ENCODE peak calls at places on chromosome 4, in nine cellular contexts. B, Y, J, K, L, X, P, N and W are unnamed samples.
A peak's percentile ranks its signal among the peaks of the same experiment; 100 is the strongest.

GRCh38 chr4:188220006-188220405 is 80.8 kb downstream of the TRIML1 start:
- DNase-seq in J (no peak), L (no peak), P (no peak), N (no peak), Y (no peak), K (no peak), X (no peak), B (no peak), W (no peak)

GRCh38 chr4:153393397-153393796 is 48.9 kb downstream of the MND1 start:
- DNase-seq in B (no peak), K (no peak), N (no peak), Y (no peak), X (no peak), P (no peak), L (peak; percentile 23), J (no peak), W (no peak)

GRCh38 chr4:31068257-31069075 is 348.3 kb downstream of the PCDH7 start:
- DNase-seq in Y (no peak), P (no peak), L (no peak), K (no peak), X (no peak), N (no peak), J (no peak), B (no peak), W (no peak)

GRCh38 chr4:32002037-32002747 is 1282.0 kb downstream of the PCDH7 start:
- DNase-seq in B (no peak), L (no peak), Y (no peak), X (no peak), N (no peak), J (no peak), K (no peak), P (no peak), W (no peak)

GRCh38 chr4:156606444-156607197 is 365.0 kb downstream of the PDGFC start:
- DNase-seq in J (no peak), B (no peak), N (no peak), X (no peak), Y (no peak), L (no peak), K (no peak), P (no peak), W (no peak)

GRCh38 chr4:1192493-1193205 is 20.3 kb upstream of the SPON2 start:
- DNase-seq in P (no peak), K (peak; percentile 39), Y (no peak), N (peak; percentile 0), B (no peak), J (no peak), L (peak; percentile 19), X (no peak), W (no peak)

GRCh38 chr4:124753941-124754581 is 41.5 kb upstream of the ANKRD50 start:
- DNase-seq in K (no peak), J (no peak), B (no peak), Y (peak; percentile 45), N (no peak), P (no peak), X (no peak), L (no peak), W (no peak)

GRCh38 chr4:6962211-6963041 is 52.8 kb downstream of the TBC1D14 start:
- DNase-seq in B (no peak), X (no peak), K (no peak), Y (no peak), L (no peak), J (no peak), N (no peak), P (no peak), W (no peak)

GRCh38 chr4:153573881-153574807 is 108.0 kb downstream of the TMEM131L start:
- DNase-seq in Y (peak; percentile 7), K (peak; percentile 80), L (peak; percentile 43), B (no peak), X (peak; percentile 23), J (no peak), P (peak; percentile 53), N (peak; percentile 49), W (peak; percentile 69)

GRCh38 chr4:75169020-75169814 is 236.3 kb downstream of the PARM1 start:
- DNase-seq in B (no peak), X (peak; percentile 46), P (no peak), N (no peak), K (no peak), L (no peak), Y (no peak), J (no peak), W (no peak)

GRCh38 chr4:749771-750666 is 44.4 kb downstream of the PCGF3 start:
- DNase-seq in J (no peak), N (no peak), L (no peak), P (no peak), X (no peak), Y (no peak), B (no peak), K (no peak), W (no peak)

GRCh38 chr4:96390404-96390803 is 550.5 kb downstream of the PDHA2 start:
- DNase-seq in B (no peak), L (no peak), Y (no peak), J (no peak), K (no peak), N (no peak), P (no peak), X (no peak), W (no peak)

GRCh38 chr4:38832206-38832605 is 24.4 kb downstream of the TLR6 start:
- DNase-seq in Y (no peak), J (no peak), P (no peak), N (no peak), K (no peak), L (no peak), X (no peak), B (no peak), W (no peak)

GRCh38 chr4:183098080-183098722 is 856 bp upstream of the WWC2 start:
- DNase-seq in X (peak; percentile 15), N (peak; percentile 2), K (no peak), Y (no peak), L (peak; percentile 32), P (no peak), B (peak; percentile 73), J (no peak), W (peak; percentile 21)

GRCh38 chr4:37666625-37667071 is 19.5 kb downstream of the RELL1 start:
- DNase-seq in J (no peak), L (peak; percentile 91), X (no peak), Y (no peak), P (peak; percentile 16), K (no peak), N (no peak), B (no peak), W (no peak)

GRCh38 chr4:151035321-151035720 is 20.2 kb upstream of the LRBA start:
- DNase-seq in N (no peak), Y (peak; percentile 84), X (no peak), L (no peak), J (no peak), B (no peak), K (no peak), P (no peak), W (no peak)

GRCh38 chr4:185224597-185224996 is 15.2 kb downstream of the SNX25 start:
- DNase-seq in X (no peak), B (no peak), K (no peak), J (no peak), P (no peak), Y (no peak), N (no peak), L (no peak), W (no peak)

GRCh38 chr4:72312032-72312650 is 256.9 kb downstream of the ADAMTS3 start:
- DNase-seq in B (no peak), K (no peak), P (no peak), Y (no peak), N (no peak), L (peak; percentile 78), X (no peak), J (no peak), W (no peak)